ENCODE peak calls at places on chromosomes 6 and 20, in eight cellular contexts. One of them, this sample, is unnamed. For H3K4me1, the result is how much of the 10 kb centered on the place peaks cover.

GRCh38 chr20:41837669-41838224 is 219.6 kb upstream of the CHD6 start:
- DNase-seq in hepatocyte: no peak
- DNase-seq in SJSA1: no peak
- DNase-seq in lower lobe of right lung: no peak
- DNase-seq in naive thymus-derived CD4-positive, alpha-beta T cell: no peak
- DNase-seq in A549: no peak
- DNase-seq in trophoblast cell: peak
- DNase-seq in heart left ventricle: no peak
- DNase-seq in this sample: no peak

GRCh38 chr20:30610751-30611150 is 646.7 kb upstream of the DEFB115 start:
- DNase-seq in naive thymus-derived CD4-positive, alpha-beta T cell: no peak
- DNase-seq in heart left ventricle: no peak
- DNase-seq in trophoblast cell: no peak
- DNase-seq in SJSA1: no peak
- DNase-seq in hepatocyte: no peak
- DNase-seq in A549: no peak
- DNase-seq in lower lobe of right lung: no peak
- DNase-seq in this sample: no peak

GRCh38 chr20:10672579-10673127 is 1.1 kb downstream of the JAG1 start:
- DNase-seq in lower lobe of right lung: peak
- DNase-seq in A549: no peak
- DNase-seq in trophoblast cell: peak
- DNase-seq in heart left ventricle: peak
- DNase-seq in hepatocyte: peak
- DNase-seq in SJSA1: peak
- DNase-seq in naive thymus-derived CD4-positive, alpha-beta T cell: no peak
- DNase-seq in this sample: peak

GRCh38 chr6:147509900-147510299 is 1.4 kb downstream of the SAMD5 start:
- DNase-seq in hepatocyte: peak
- DNase-seq in A549: no peak
- DNase-seq in SJSA1: no peak
- DNase-seq in heart left ventricle: no peak
- DNase-seq in naive thymus-derived CD4-positive, alpha-beta T cell: no peak
- DNase-seq in trophoblast cell: no peak
- DNase-seq in lower lobe of right lung: no peak
- DNase-seq in this sample: no peak

GRCh38 chr6:156687875-156688549 is 89.2 kb upstream of the ARID1B start:
- DNase-seq in naive thymus-derived CD4-positive, alpha-beta T cell: peak
- DNase-seq in trophoblast cell: peak
- DNase-seq in lower lobe of right lung: peak
- DNase-seq in A549: no peak
- DNase-seq in SJSA1: no peak
- DNase-seq in heart left ventricle: no peak
- DNase-seq in hepatocyte: peak
- DNase-seq in this sample: no peak

GRCh38 chr6:135458051-135458450 is 39.5 kb downstream of the AHI1 start:
- DNase-seq in heart left ventricle: no peak
- DNase-seq in naive thymus-derived CD4-positive, alpha-beta T cell: no peak
- DNase-seq in lower lobe of right lung: no peak
- DNase-seq in A549: no peak
- DNase-seq in SJSA1: no peak
- DNase-seq in trophoblast cell: no peak
- DNase-seq in hepatocyte: no peak
- DNase-seq in this sample: no peak

GRCh38 chr6:139595183-139595582 is 220.7 kb upstream of the CITED2 start:
- DNase-seq in SJSA1: no peak
- DNase-seq in heart left ventricle: no peak
- DNase-seq in lower lobe of right lung: no peak
- DNase-seq in trophoblast cell: peak
- DNase-seq in hepatocyte: no peak
- DNase-seq in A549: no peak
- DNase-seq in naive thymus-derived CD4-positive, alpha-beta T cell: no peak
- DNase-seq in this sample: no peak

GRCh38 chr6:710601-711571 is 17.9 kb upstream of the EXOC2 start:
- DNase-seq in lower lobe of right lung: peak
- DNase-seq in naive thymus-derived CD4-positive, alpha-beta T cell: peak
- DNase-seq in heart left ventricle: peak
- DNase-seq in SJSA1: peak
- DNase-seq in hepatocyte: peak
- DNase-seq in A549: peak
- DNase-seq in trophoblast cell: peak
- DNase-seq in this sample: peak

GRCh38 chr20:59458645-59459044 is 145.7 kb upstream of the PHACTR3 start:
- DNase-seq in lower lobe of right lung: no peak
- DNase-seq in naive thymus-derived CD4-positive, alpha-beta T cell: no peak
- DNase-seq in heart left ventricle: no peak
- DNase-seq in A549: no peak
- DNase-seq in trophoblast cell: no peak
- DNase-seq in SJSA1: no peak
- DNase-seq in hepatocyte: no peak
- DNase-seq in this sample: no peak

GRCh38 chr6:47665112-47665511 is 33.3 kb upstream of the ADGRF4 start:
- DNase-seq in trophoblast cell: peak
- DNase-seq in hepatocyte: peak
- DNase-seq in naive thymus-derived CD4-positive, alpha-beta T cell: no peak
- DNase-seq in SJSA1: no peak
- DNase-seq in lower lobe of right lung: no peak
- DNase-seq in heart left ventricle: no peak
- DNase-seq in A549: no peak
- DNase-seq in this sample: no peak

GRCh38 chr6:68559716-68560115 is 75.4 kb upstream of the ADGRB3 start:
- DNase-seq in hepatocyte: no peak
- DNase-seq in SJSA1: no peak
- DNase-seq in naive thymus-derived CD4-positive, alpha-beta T cell: no peak
- DNase-seq in A549: no peak
- DNase-seq in heart left ventricle: no peak
- DNase-seq in lower lobe of right lung: no peak
- DNase-seq in trophoblast cell: no peak
- DNase-seq in this sample: no peak

GRCh38 chr6:16132909-16133308 is 4.0 kb downstream of the MYLIP start:
- DNase-seq in naive thymus-derived CD4-positive, alpha-beta T cell: no peak
- DNase-seq in hepatocyte: peak
- DNase-seq in heart left ventricle: no peak
- DNase-seq in A549: no peak
- DNase-seq in trophoblast cell: no peak
- DNase-seq in SJSA1: no peak
- DNase-seq in lower lobe of right lung: no peak
- DNase-seq in this sample: no peak

GRCh38 chr6:13272131-13273046 is 55.9 kb downstream of the TBC1D7 start:
- DNase-seq in trophoblast cell: peak
- DNase-seq in SJSA1: no peak
- DNase-seq in heart left ventricle: peak
- DNase-seq in lower lobe of right lung: peak
- DNase-seq in naive thymus-derived CD4-positive, alpha-beta T cell: no peak
- DNase-seq in hepatocyte: no peak
- DNase-seq in A549: no peak
- DNase-seq in this sample: no peak

GRCh38 chr6:5866547-5867051 is 140.1 kb downstream of the NRN1 start:
- DNase-seq in SJSA1: peak
- DNase-seq in naive thymus-derived CD4-positive, alpha-beta T cell: peak
- DNase-seq in lower lobe of right lung: no peak
- DNase-seq in A549: no peak
- DNase-seq in hepatocyte: peak
- DNase-seq in heart left ventricle: no peak
- DNase-seq in trophoblast cell: peak
- DNase-seq in this sample: no peak

GRCh38 chr20:2124632-2125131 is 23.1 kb downstream of the STK35 start:
- DNase-seq in SJSA1: no peak
- DNase-seq in heart left ventricle: no peak
- DNase-seq in lower lobe of right lung: no peak
- DNase-seq in A549: no peak
- DNase-seq in trophoblast cell: no peak
- DNase-seq in hepatocyte: no peak
- DNase-seq in naive thymus-derived CD4-positive, alpha-beta T cell: no peak
- DNase-seq in this sample: no peak
- H3K4me3 ChIP-seq in SJSA1: no peak
- H3K4me3 ChIP-seq in heart left ventricle: no peak
- H3K4me3 ChIP-seq in lower lobe of right lung: no peak
- H3K4me3 ChIP-seq in A549: no peak
- H3K4me3 ChIP-seq in trophoblast cell: no peak
- H3K4me3 ChIP-seq in hepatocyte: no peak
- H3K4me3 ChIP-seq in naive thymus-derived CD4-positive, alpha-beta T cell: no peak
- H3K4me3 ChIP-seq in this sample: no peak

GRCh38 chr6:79494841-79495240 is 42.4 kb downstream of the LCA5 start:
- DNase-seq in trophoblast cell: no peak
- DNase-seq in A549: no peak
- DNase-seq in heart left ventricle: no peak
- DNase-seq in SJSA1: no peak
- DNase-seq in hepatocyte: no peak
- DNase-seq in naive thymus-derived CD4-positive, alpha-beta T cell: no peak
- DNase-seq in lower lobe of right lung: no peak
- DNase-seq in this sample: no peak
- H3K4me1 ChIP-seq in trophoblast cell: under half
- H3K4me1 ChIP-seq in A549: under half
- H3K4me1 ChIP-seq in heart left ventricle: under half
- H3K4me1 ChIP-seq in SJSA1: under half
- H3K4me1 ChIP-seq in hepatocyte: under half
- H3K4me1 ChIP-seq in naive thymus-derived CD4-positive, alpha-beta T cell: under half
- H3K4me1 ChIP-seq in lower lobe of right lung: under half
- H3K4me1 ChIP-seq in this sample: under half

DNA sequence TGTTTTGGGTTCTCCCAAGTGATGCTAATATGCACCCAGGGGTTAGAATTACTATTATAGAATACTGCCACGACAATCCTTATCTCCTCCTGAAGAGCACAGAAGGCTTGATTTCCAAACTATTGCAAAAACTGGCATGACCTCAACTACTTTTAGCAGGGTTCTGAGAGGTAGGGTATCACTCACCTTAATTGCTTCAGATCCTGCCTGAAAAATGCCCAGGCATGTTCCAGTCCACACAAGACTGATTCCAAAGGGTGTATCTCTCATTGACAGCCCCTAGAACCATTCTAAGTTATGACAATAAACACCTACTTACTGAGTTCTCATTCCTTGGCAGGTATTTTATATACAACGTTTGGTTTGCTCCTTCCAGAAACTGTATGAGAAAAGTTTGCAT is 5.0 kb upstream of the DSE start:
- DNase-seq in trophoblast cell: no peak
- DNase-seq in SJSA1: no peak
- DNase-seq in naive thymus-derived CD4-positive, alpha-beta T cell: no peak
- DNase-seq in lower lobe of right lung: no peak
- DNase-seq in hepatocyte: no peak
- DNase-seq in A549: no peak
- DNase-seq in heart left ventricle: no peak
- DNase-seq in this sample: no peak
- H3K27ac ChIP-seq in trophoblast cell: no peak
- H3K27ac ChIP-seq in SJSA1: no peak
- H3K27ac ChIP-seq in naive thymus-derived CD4-positive, alpha-beta T cell: no peak
- H3K27ac ChIP-seq in lower lobe of right lung: no peak
- H3K27ac ChIP-seq in hepatocyte: no peak
- H3K27ac ChIP-seq in A549: no peak
- H3K27ac ChIP-seq in heart left ventricle: no peak
- H3K27ac ChIP-seq in this sample: no peak

GRCh38 chr6:122323361-122323760 is 76.1 kb upstream of the HSF2 start:
- DNase-seq in heart left ventricle: no peak
- DNase-seq in naive thymus-derived CD4-positive, alpha-beta T cell: no peak
- DNase-seq in trophoblast cell: no peak
- DNase-seq in SJSA1: peak
- DNase-seq in hepatocyte: no peak
- DNase-seq in A549: no peak
- DNase-seq in lower lobe of right lung: no peak
- DNase-seq in this sample: no peak

GRCh38 chr6:122322824-122323223 is 76.6 kb upstream of the HSF2 start:
- DNase-seq in naive thymus-derived CD4-positive, alpha-beta T cell: peak
- DNase-seq in trophoblast cell: no peak
- DNase-seq in hepatocyte: peak
- DNase-seq in SJSA1: no peak
- DNase-seq in lower lobe of right lung: no peak
- DNase-seq in A549: no peak
- DNase-seq in heart left ventricle: no peak
- DNase-seq in this sample: peak
- H3K4me3 ChIP-seq in naive thymus-derived CD4-positive, alpha-beta T cell: peak
- H3K4me3 ChIP-seq in trophoblast cell: no peak
- H3K4me3 ChIP-seq in hepatocyte: peak
- H3K4me3 ChIP-seq in SJSA1: peak
- H3K4me3 ChIP-seq in lower lobe of right lung: peak
- H3K4me3 ChIP-seq in A549: no peak
- H3K4me3 ChIP-seq in heart left ventricle: peak
- H3K4me3 ChIP-seq in this sample: peak